ENCODE peak calls at places on chromosome 13, in six cellular contexts. J, P, V, F, R and E are unnamed samples.
A peak's percentile ranks its signal among the peaks of the same experiment; 100 is the strongest.

GRCh38 chr13:23723463-23723862 is 153.3 kb downstream of the TNFRSF19 start:
- DNase-seq in V (no peak), R (no peak), F (peak; percentile 53), J (peak; percentile 42), P (no peak), E (no peak)

GRCh38 chr13:114035583-114036501 is 62.0 kb upstream of the C13orf46 start:
- DNase-seq in R (no peak), J (no peak), V (no peak), P (no peak), F (peak; percentile 26), E (no peak)

GRCh38 chr13:97226788-97227627 is 4.9 kb downstream of the MBNL2 start:
- DNase-seq in V (no peak), P (peak; percentile 34), J (no peak), R (no peak), F (peak; percentile 59), E (peak; percentile 51)

GRCh38 chr13:79451500-79451962 is 29.4 kb upstream of the NDFIP2 start:
- DNase-seq in R (no peak), J (peak; percentile 62), F (peak; percentile 89), V (no peak), P (no peak), E (peak; percentile 77)

GRCh38 chr13:50691682-50692263 is 151.7 kb downstream of the DLEU7 start:
- DNase-seq in R (no peak), V (no peak), J (peak; percentile 60), F (no peak), P (no peak), E (no peak)

GRCh38 chr13:47396915-47397314 is 500.1 kb upstream of the HTR2A start:
- DNase-seq in F (no peak), R (no peak), P (no peak), J (no peak), V (no peak), E (no peak)

GRCh38 chr13:27079421-27079958 is 92.1 kb downstream of the USP12 start:
- DNase-seq in J (no peak), V (no peak), F (peak; percentile 72), R (no peak), P (no peak), E (no peak)

GRCh38 chr13:75759531-75759930 is 123.4 kb downstream of the LMO7 start:
- DNase-seq in F (no peak), R (no peak), J (no peak), P (no peak), V (no peak), E (no peak)

GRCh38 chr13:113816925-113817859 is 46.7 kb downstream of the GAS6 start:
- DNase-seq in R (peak; percentile 96), F (peak; percentile 85), J (peak; percentile 81), V (peak; percentile 89), P (peak; percentile 97), E (peak; percentile 83)

GRCh38 chr13:65593298-65593874 is 1636.8 kb downstream of the PCDH9 start:
- DNase-seq in P (no peak), J (no peak), F (no peak), V (no peak), R (no peak), E (no peak)

GRCh38 chr13:104773775-104774174 is 1707.6 kb upstream of the SLC10A2 start:
- DNase-seq in R (no peak), F (peak; percentile 70), J (peak; percentile 71), P (no peak), V (no peak), E (peak; percentile 0)

GRCh38 chr13:37163626-37164365 is 58.3 kb upstream of the CSNK1A1L start:
- DNase-seq in R (no peak), P (no peak), V (no peak), F (no peak), J (no peak), E (no peak)

GRCh38 chr13:57673197-57673596 is 41.7 kb downstream of the PCDH17 start:
- DNase-seq in F (no peak), J (no peak), P (no peak), R (no peak), V (no peak), E (no peak)

GRCh38 chr13:50715402-50716146 is 127.9 kb downstream of the DLEU7 start:
- DNase-seq in F (no peak), P (no peak), J (no peak), R (no peak), V (no peak), E (no peak)

GRCh38 chr13:31965361-31966066 is 66.1 kb upstream of the FRY start:
- DNase-seq in V (no peak), F (peak; percentile 61), J (no peak), P (no peak), R (no peak), E (peak; percentile 22)

GRCh38 chr13:72960541-72960940 is 98.3 kb upstream of the KLF5 start:
- DNase-seq in F (no peak), V (no peak), J (peak; percentile 77), R (no peak), P (no peak), E (no peak)

GRCh38 chr13:113145496-113145895 is 13.0 kb upstream of the PROZ start:
- DNase-seq in R (no peak), P (no peak), F (no peak), J (no peak), V (no peak), E (no peak)

GRCh38 chr13:86792153-86792651 is 879.0 kb upstream of the SLITRK5 start:
- DNase-seq in F (no peak), P (no peak), V (no peak), R (peak; percentile 61), J (no peak), E (no peak)

GRCh38 chr13:93723316-93723715 is 496.7 kb downstream of the GPC6 start:
- DNase-seq in J (peak; percentile 10), P (no peak), V (no peak), F (peak; percentile 62), R (no peak), E (no peak)

DNA sequence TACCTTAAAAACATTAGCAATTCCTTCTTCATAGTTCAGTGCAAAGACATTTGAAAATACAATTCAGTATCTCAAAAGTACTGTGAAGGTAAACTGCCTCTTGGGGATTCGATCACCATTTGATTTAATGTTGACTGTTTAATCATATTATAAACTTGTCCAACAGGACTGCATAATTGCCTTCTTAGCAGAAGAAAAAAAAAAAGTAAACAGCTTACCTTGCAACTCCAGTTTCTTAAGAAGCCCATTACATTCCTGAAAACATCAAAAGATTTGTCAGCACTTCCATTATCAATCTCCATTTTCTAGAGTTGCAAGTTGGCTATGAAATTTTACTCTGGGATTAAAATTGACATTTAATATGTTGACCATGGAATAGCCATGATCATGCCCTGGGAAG is 1154.6 kb downstream of the OLFM4 start:
- DNase-seq in V (no peak), R (no peak), F (no peak), P (no peak), J (no peak), E (no peak)
- H3K4me3 ChIP-seq in V (no peak overlapping the region), R (no peak overlapping the region), F (no peak overlapping the region), P (no peak overlapping the region), J (no peak overlapping the region), E (no peak overlapping the region)

GRCh38 chr13:111895896-111896821 is 170.8 kb upstream of the SOX1 start:
- DNase-seq in V (no peak), R (no peak), P (no peak), F (no peak), J (no peak), E (no peak)

GRCh38 chr13:111899714-111900389 is 167.1 kb upstream of the SOX1 start:
- DNase-seq in F (no peak), V (no peak), J (no peak), P (no peak), R (no peak), E (no peak)

GRCh38 chr13:111898956-111899713 is 167.8 kb upstream of the SOX1 start:
- DNase-seq in P (no peak), J (no peak), R (no peak), F (no peak), V (no peak), E (no peak)

GRCh38 chr13:111897846-111898215 is 169.1 kb upstream of the SOX1 start:
- DNase-seq in V (no peak), P (no peak), F (no peak), J (no peak), R (no peak), E (no peak)

GRCh38 chr13:111897178-111897845 is 169.6 kb upstream of the SOX1 start:
- DNase-seq in J (no peak), F (no peak), P (no peak), V (no peak), R (no peak), E (no peak)
- H3K27me3 ChIP-seq in J (peaks cover 38% of the 10 kb centered on the region), F (peaks cover 48% of the 10 kb centered on the region), P (peaks cover 96% of the 10 kb centered on the region), V (no peaks in the 10 kb centered on the region), R (peaks cover 5% of the 10 kb centered on the region), E (peaks cover 3% of the 10 kb centered on the region)

DNA sequence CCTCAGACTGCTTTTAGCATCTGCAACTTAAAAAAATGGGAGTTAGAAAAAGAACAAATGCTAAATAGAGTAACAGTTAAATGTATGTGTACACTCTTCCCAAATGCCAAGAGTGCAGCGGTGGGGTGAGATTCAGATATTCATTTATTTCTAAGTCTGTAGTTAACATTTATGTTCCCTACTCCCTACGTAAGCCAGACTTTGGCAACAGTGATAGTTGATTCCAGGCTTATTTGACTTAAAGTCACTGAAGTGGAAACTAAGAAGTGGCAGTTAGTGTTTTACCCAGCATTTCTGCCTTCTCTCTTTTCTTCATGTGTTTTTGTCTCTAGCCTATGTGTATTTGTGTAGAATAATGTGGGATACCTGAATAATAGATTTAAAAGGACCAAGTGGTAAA is 4.5 kb downstream of the MIR17HG start:
- DNase-seq in F (no peak), R (no peak), V (no peak), J (no peak), P (no peak), E (no peak)
- H3K36me3 ChIP-seq in F (peaks cover 26% of the 10 kb centered on the region), R (peaks cover 5% of the 10 kb centered on the region), V (peaks cover 9% of the 10 kb centered on the region), J (peaks cover 77% of the 10 kb centered on the region), P (peaks cover 56% of the 10 kb centered on the region), E (peaks cover 27% of the 10 kb centered on the region)

DNA sequence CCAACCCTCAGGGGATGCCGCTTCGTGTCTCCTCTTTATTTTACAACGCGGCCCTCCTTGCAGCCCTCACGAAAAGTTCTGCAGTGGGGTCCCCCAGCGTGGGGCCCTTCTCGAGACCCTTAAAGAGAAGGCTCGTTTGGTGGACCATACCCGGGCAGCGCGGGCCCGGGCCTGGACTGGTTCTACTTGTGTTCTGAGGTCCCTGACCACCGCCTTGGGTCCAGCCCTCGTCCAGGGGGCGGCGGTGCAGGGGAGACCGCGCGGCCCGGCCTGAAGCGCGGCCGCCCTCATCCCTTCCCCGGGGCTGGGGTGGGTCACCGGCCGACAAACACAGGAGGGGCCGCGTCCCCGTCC is 400 bp upstream of the SERP2 start:
- DNase-seq in F (no peak), P (no peak), R (no peak), J (no peak), V (no peak), E (no peak)
- H3K4me3 ChIP-seq in F (peak overlapping the region; percentile 41), P (peak overlapping the region; percentile 53), R (peak overlapping the region; percentile 23), J (no peak overlapping the region), V (peak overlapping the region; percentile 84), E (no peak overlapping the region)